ENCODE peak calls at places on chromosomes 6 and 20, in nine cellular contexts. One of them, this sample, is unnamed. For H3K4me1 and H3K9me3, the result is how much of the 10 kb centered on the place peaks cover.

GRCh38 chr6:45647341-45648138 is 269.8 kb upstream of the SUPT3H start:
- DNase-seq in lung: no peak
- DNase-seq in body of pancreas: no peak
- DNase-seq in CD8-positive, alpha-beta T cell: no peak
- DNase-seq in naive thymus-derived CD4-positive, alpha-beta T cell: no peak
- DNase-seq in neural progenitor cell: no peak
- DNase-seq in esophagus squamous epithelium: no peak
- DNase-seq in pancreas: no peak
- DNase-seq in ascending aorta: no peak
- DNase-seq in this sample: no peak

GRCh38 chr20:22729616-22730236 is 145.4 kb upstream of the FOXA2 start:
- DNase-seq in lung: no peak
- DNase-seq in body of pancreas: no peak
- DNase-seq in CD8-positive, alpha-beta T cell: no peak
- DNase-seq in naive thymus-derived CD4-positive, alpha-beta T cell: no peak
- DNase-seq in neural progenitor cell: no peak
- DNase-seq in esophagus squamous epithelium: no peak
- DNase-seq in pancreas: no peak
- DNase-seq in ascending aorta: no peak
- DNase-seq in this sample: no peak

GRCh38 chr20:6053776-6054688 is at the start of gene LRRN4:
- DNase-seq in lung: peak
- DNase-seq in body of pancreas: peak
- DNase-seq in CD8-positive, alpha-beta T cell: no peak
- DNase-seq in naive thymus-derived CD4-positive, alpha-beta T cell: no peak
- DNase-seq in neural progenitor cell: peak
- DNase-seq in esophagus squamous epithelium: no peak
- DNase-seq in pancreas: peak
- DNase-seq in ascending aorta: no peak
- DNase-seq in this sample: peak

GRCh38 chr20:35702051-35702823 is 3.0 kb downstream of the ROMO1 start:
- DNase-seq in lung: peak
- DNase-seq in body of pancreas: no peak
- DNase-seq in CD8-positive, alpha-beta T cell: no peak
- DNase-seq in naive thymus-derived CD4-positive, alpha-beta T cell: no peak
- DNase-seq in neural progenitor cell: no peak
- DNase-seq in esophagus squamous epithelium: no peak
- DNase-seq in pancreas: no peak
- DNase-seq in ascending aorta: no peak
- DNase-seq in this sample: no peak

GRCh38 chr20:35166242-35166830 is 5.5 kb upstream of the PROCR start:
- DNase-seq in lung: peak
- DNase-seq in body of pancreas: no peak
- DNase-seq in CD8-positive, alpha-beta T cell: no peak
- DNase-seq in naive thymus-derived CD4-positive, alpha-beta T cell: no peak
- DNase-seq in neural progenitor cell: no peak
- DNase-seq in esophagus squamous epithelium: no peak
- DNase-seq in pancreas: no peak
- DNase-seq in ascending aorta: no peak
- DNase-seq in this sample: peak

GRCh38 chr20:39468703-39469102 is 506.6 kb downstream of the DHX35 start:
- DNase-seq in lung: no peak
- DNase-seq in body of pancreas: no peak
- DNase-seq in CD8-positive, alpha-beta T cell: no peak
- DNase-seq in naive thymus-derived CD4-positive, alpha-beta T cell: no peak
- DNase-seq in neural progenitor cell: peak
- DNase-seq in esophagus squamous epithelium: no peak
- DNase-seq in pancreas: no peak
- DNase-seq in ascending aorta: no peak
- DNase-seq in this sample: no peak

GRCh38 chr20:1414982-1415381 is 22.1 kb upstream of the FKBP1A start:
- DNase-seq in lung: no peak
- DNase-seq in body of pancreas: no peak
- DNase-seq in CD8-positive, alpha-beta T cell: no peak
- DNase-seq in naive thymus-derived CD4-positive, alpha-beta T cell: no peak
- DNase-seq in neural progenitor cell: no peak
- DNase-seq in esophagus squamous epithelium: no peak
- DNase-seq in pancreas: no peak
- DNase-seq in ascending aorta: no peak
- DNase-seq in this sample: no peak

GRCh38 chr20:41664584-41664983 is 46.4 kb upstream of the CHD6 start:
- DNase-seq in lung: no peak
- DNase-seq in body of pancreas: no peak
- DNase-seq in CD8-positive, alpha-beta T cell: no peak
- DNase-seq in naive thymus-derived CD4-positive, alpha-beta T cell: no peak
- DNase-seq in neural progenitor cell: peak
- DNase-seq in esophagus squamous epithelium: no peak
- DNase-seq in pancreas: no peak
- DNase-seq in ascending aorta: no peak
- DNase-seq in this sample: no peak

GRCh38 chr6:72953901-72954494 is 271.3 kb downstream of the KHDC1L start:
- DNase-seq in lung: no peak
- DNase-seq in body of pancreas: no peak
- DNase-seq in CD8-positive, alpha-beta T cell: no peak
- DNase-seq in naive thymus-derived CD4-positive, alpha-beta T cell: no peak
- DNase-seq in neural progenitor cell: no peak
- DNase-seq in esophagus squamous epithelium: no peak
- DNase-seq in pancreas: no peak
- DNase-seq in ascending aorta: no peak
- DNase-seq in this sample: no peak

GRCh38 chr20:45114465-45115385 is at the start of gene WFDC5:
- DNase-seq in lung: peak
- DNase-seq in body of pancreas: no peak
- DNase-seq in CD8-positive, alpha-beta T cell: no peak
- DNase-seq in naive thymus-derived CD4-positive, alpha-beta T cell: no peak
- DNase-seq in neural progenitor cell: no peak
- DNase-seq in esophagus squamous epithelium: no peak
- DNase-seq in pancreas: no peak
- DNase-seq in ascending aorta: no peak
- DNase-seq in this sample: no peak

GRCh38 chr6:20719980-20720379 is 185.7 kb downstream of the CDKAL1 start:
- DNase-seq in lung: no peak
- DNase-seq in body of pancreas: no peak
- DNase-seq in CD8-positive, alpha-beta T cell: no peak
- DNase-seq in naive thymus-derived CD4-positive, alpha-beta T cell: no peak
- DNase-seq in neural progenitor cell: no peak
- DNase-seq in esophagus squamous epithelium: no peak
- DNase-seq in pancreas: no peak
- DNase-seq in ascending aorta: no peak
- DNase-seq in this sample: no peak

GRCh38 chr6:127641905-127642304 is 64.9 kb downstream of the C6orf58 start:
- DNase-seq in lung: no peak
- DNase-seq in body of pancreas: peak
- DNase-seq in CD8-positive, alpha-beta T cell: no peak
- DNase-seq in naive thymus-derived CD4-positive, alpha-beta T cell: no peak
- DNase-seq in neural progenitor cell: peak
- DNase-seq in esophagus squamous epithelium: no peak
- DNase-seq in pancreas: no peak
- DNase-seq in ascending aorta: no peak
- DNase-seq in this sample: no peak

GRCh38 chr20:45372646-45373352 is 5.3 kb downstream of the TP53TG5 start:
- DNase-seq in lung: no peak
- DNase-seq in body of pancreas: no peak
- DNase-seq in CD8-positive, alpha-beta T cell: no peak
- DNase-seq in naive thymus-derived CD4-positive, alpha-beta T cell: no peak
- DNase-seq in neural progenitor cell: peak
- DNase-seq in esophagus squamous epithelium: no peak
- DNase-seq in pancreas: no peak
- DNase-seq in ascending aorta: no peak
- DNase-seq in this sample: no peak

GRCh38 chr6:165922309-165922794 is 245.3 kb downstream of the TBXT start:
- DNase-seq in lung: no peak
- DNase-seq in body of pancreas: no peak
- DNase-seq in CD8-positive, alpha-beta T cell: no peak
- DNase-seq in naive thymus-derived CD4-positive, alpha-beta T cell: no peak
- DNase-seq in neural progenitor cell: no peak
- DNase-seq in esophagus squamous epithelium: no peak
- DNase-seq in pancreas: no peak
- DNase-seq in ascending aorta: no peak
- DNase-seq in this sample: no peak

GRCh38 chr20:50980851-50981713 is 22.5 kb downstream of the MOCS3 start:
- DNase-seq in lung: peak
- DNase-seq in body of pancreas: peak
- DNase-seq in CD8-positive, alpha-beta T cell: peak
- DNase-seq in naive thymus-derived CD4-positive, alpha-beta T cell: peak
- DNase-seq in neural progenitor cell: peak
- DNase-seq in esophagus squamous epithelium: no peak
- DNase-seq in pancreas: peak
- DNase-seq in ascending aorta: no peak
- DNase-seq in this sample: no peak

GRCh38 chr6:39289490-39289889 is 24.7 kb downstream of the KCNK17 start:
- DNase-seq in lung: no peak
- DNase-seq in body of pancreas: no peak
- DNase-seq in CD8-positive, alpha-beta T cell: no peak
- DNase-seq in naive thymus-derived CD4-positive, alpha-beta T cell: no peak
- DNase-seq in neural progenitor cell: no peak
- DNase-seq in esophagus squamous epithelium: no peak
- DNase-seq in pancreas: no peak
- DNase-seq in ascending aorta: no peak
- DNase-seq in this sample: no peak

GRCh38 chr6:121319112-121319553 is 15.1 kb downstream of the TBC1D32 start:
- DNase-seq in lung: no peak
- DNase-seq in body of pancreas: no peak
- DNase-seq in CD8-positive, alpha-beta T cell: no peak
- DNase-seq in naive thymus-derived CD4-positive, alpha-beta T cell: no peak
- DNase-seq in neural progenitor cell: peak
- DNase-seq in esophagus squamous epithelium: no peak
- DNase-seq in pancreas: no peak
- DNase-seq in ascending aorta: no peak
- DNase-seq in this sample: no peak

GRCh38 chr20:59777321-59777705 is 156.1 kb downstream of the SYCP2 start:
- DNase-seq in lung: no peak
- DNase-seq in body of pancreas: no peak
- DNase-seq in CD8-positive, alpha-beta T cell: no peak
- DNase-seq in naive thymus-derived CD4-positive, alpha-beta T cell: no peak
- DNase-seq in neural progenitor cell: no peak
- DNase-seq in esophagus squamous epithelium: no peak
- DNase-seq in pancreas: no peak
- DNase-seq in ascending aorta: no peak
- DNase-seq in this sample: no peak

GRCh38 chr6:90135672-90136071 is 161.0 kb downstream of the BACH2 start:
- DNase-seq in lung: no peak
- DNase-seq in body of pancreas: no peak
- DNase-seq in CD8-positive, alpha-beta T cell: no peak
- DNase-seq in naive thymus-derived CD4-positive, alpha-beta T cell: no peak
- DNase-seq in neural progenitor cell: no peak
- DNase-seq in esophagus squamous epithelium: no peak
- DNase-seq in pancreas: no peak
- DNase-seq in ascending aorta: no peak
- DNase-seq in this sample: no peak

GRCh38 chr6:138540468-138540867 is 41.2 kb upstream of the NHSL1 start:
- DNase-seq in lung: no peak
- DNase-seq in body of pancreas: no peak
- DNase-seq in CD8-positive, alpha-beta T cell: no peak
- DNase-seq in naive thymus-derived CD4-positive, alpha-beta T cell: no peak
- DNase-seq in neural progenitor cell: no peak
- DNase-seq in esophagus squamous epithelium: no peak
- DNase-seq in pancreas: no peak
- DNase-seq in ascending aorta: no peak
- DNase-seq in this sample: no peak
- H3K4me1 ChIP-seq in lung: under half
- H3K4me1 ChIP-seq in body of pancreas: under half
- H3K4me1 ChIP-seq in CD8-positive, alpha-beta T cell: under half
- H3K4me1 ChIP-seq in naive thymus-derived CD4-positive, alpha-beta T cell: under half
- H3K4me1 ChIP-seq in neural progenitor cell: under half
- H3K4me1 ChIP-seq in esophagus squamous epithelium: under half
- H3K4me1 ChIP-seq in pancreas: under half
- H3K4me1 ChIP-seq in ascending aorta: under half
- H3K4me1 ChIP-seq in this sample: under half

GRCh38 chr6:100464162-100464851 is 414 bp downstream of the SIM1 start:
- DNase-seq in lung: no peak
- DNase-seq in body of pancreas: peak
- DNase-seq in CD8-positive, alpha-beta T cell: no peak
- DNase-seq in naive thymus-derived CD4-positive, alpha-beta T cell: no peak
- DNase-seq in neural progenitor cell: peak
- DNase-seq in esophagus squamous epithelium: no peak
- DNase-seq in pancreas: no peak
- DNase-seq in ascending aorta: no peak
- DNase-seq in this sample: peak
- H3K9me3 ChIP-seq in lung: under half
- H3K9me3 ChIP-seq in body of pancreas: under half
- H3K9me3 ChIP-seq in CD8-positive, alpha-beta T cell: under half
- H3K9me3 ChIP-seq in naive thymus-derived CD4-positive, alpha-beta T cell: under half
- H3K9me3 ChIP-seq in neural progenitor cell: under half
- H3K9me3 ChIP-seq in esophagus squamous epithelium: under half
- H3K9me3 ChIP-seq in pancreas: under half
- H3K9me3 ChIP-seq in ascending aorta: under half
- H3K9me3 ChIP-seq in this sample: under half

GRCh38 chr6:111483736-111484654 is 977 bp upstream of the REV3L start:
- DNase-seq in lung: peak
- DNase-seq in body of pancreas: peak
- DNase-seq in CD8-positive, alpha-beta T cell: no peak
- DNase-seq in naive thymus-derived CD4-positive, alpha-beta T cell: no peak
- DNase-seq in neural progenitor cell: peak
- DNase-seq in esophagus squamous epithelium: peak
- DNase-seq in pancreas: peak
- DNase-seq in ascending aorta: peak
- DNase-seq in this sample: peak

GRCh38 chr6:111482959-111483735 is at the start of gene REV3L:
- DNase-seq in lung: peak
- DNase-seq in body of pancreas: peak
- DNase-seq in CD8-positive, alpha-beta T cell: peak
- DNase-seq in naive thymus-derived CD4-positive, alpha-beta T cell: peak
- DNase-seq in neural progenitor cell: peak
- DNase-seq in esophagus squamous epithelium: peak
- DNase-seq in pancreas: peak
- DNase-seq in ascending aorta: peak
- DNase-seq in this sample: peak

GRCh38 chr6:111486475-111486874 is 3.5 kb upstream of the REV3L start:
- DNase-seq in lung: no peak
- DNase-seq in body of pancreas: no peak
- DNase-seq in CD8-positive, alpha-beta T cell: no peak
- DNase-seq in naive thymus-derived CD4-positive, alpha-beta T cell: no peak
- DNase-seq in neural progenitor cell: no peak
- DNase-seq in esophagus squamous epithelium: no peak
- DNase-seq in pancreas: no peak
- DNase-seq in ascending aorta: no peak
- DNase-seq in this sample: no peak

GRCh38 chr6:111485316-111485715 is 2.3 kb upstream of the REV3L start:
- DNase-seq in lung: no peak
- DNase-seq in body of pancreas: no peak
- DNase-seq in CD8-positive, alpha-beta T cell: no peak
- DNase-seq in naive thymus-derived CD4-positive, alpha-beta T cell: no peak
- DNase-seq in neural progenitor cell: no peak
- DNase-seq in esophagus squamous epithelium: no peak
- DNase-seq in pancreas: no peak
- DNase-seq in ascending aorta: no peak
- DNase-seq in this sample: no peak

GRCh38 chr6:111484655-111484974 is 1.6 kb upstream of the REV3L start:
- DNase-seq in lung: no peak
- DNase-seq in body of pancreas: no peak
- DNase-seq in CD8-positive, alpha-beta T cell: no peak
- DNase-seq in naive thymus-derived CD4-positive, alpha-beta T cell: no peak
- DNase-seq in neural progenitor cell: no peak
- DNase-seq in esophagus squamous epithelium: no peak
- DNase-seq in pancreas: no peak
- DNase-seq in ascending aorta: no peak
- DNase-seq in this sample: no peak
- H3K4me1 ChIP-seq in lung: under half
- H3K4me1 ChIP-seq in body of pancreas: under half
- H3K4me1 ChIP-seq in CD8-positive, alpha-beta T cell: under half
- H3K4me1 ChIP-seq in naive thymus-derived CD4-positive, alpha-beta T cell: under half
- H3K4me1 ChIP-seq in neural progenitor cell: under half
- H3K4me1 ChIP-seq in esophagus squamous epithelium: under half
- H3K4me1 ChIP-seq in pancreas: under half
- H3K4me1 ChIP-seq in ascending aorta: under half
- H3K4me1 ChIP-seq in this sample: under half

GRCh38 chr6:5108068-5108467 is 22.9 kb downstream of the PPP1R3G start:
- DNase-seq in lung: no peak
- DNase-seq in body of pancreas: no peak
- DNase-seq in CD8-positive, alpha-beta T cell: no peak
- DNase-seq in naive thymus-derived CD4-positive, alpha-beta T cell: no peak
- DNase-seq in neural progenitor cell: no peak
- DNase-seq in esophagus squamous epithelium: no peak
- DNase-seq in pancreas: no peak
- DNase-seq in ascending aorta: no peak
- DNase-seq in this sample: no peak
- H3K9me3 ChIP-seq in lung: under half
- H3K9me3 ChIP-seq in body of pancreas: under half
- H3K9me3 ChIP-seq in CD8-positive, alpha-beta T cell: under half
- H3K9me3 ChIP-seq in naive thymus-derived CD4-positive, alpha-beta T cell: under half
- H3K9me3 ChIP-seq in neural progenitor cell: under half
- H3K9me3 ChIP-seq in esophagus squamous epithelium: under half
- H3K9me3 ChIP-seq in pancreas: under half
- H3K9me3 ChIP-seq in ascending aorta: under half
- H3K9me3 ChIP-seq in this sample: under half

This sample was measured in kidney.